ENCODE peak calls at places on chromosome 4, in eight cellular contexts. One of them, this sample, is unnamed.

GRCh38 chr4:161799687-161800086 is 364.1 kb downstream of the FSTL5 start:
- DNase-seq in astrocyte of the cerebellum: no peak
- DNase-seq in AG09309: no peak
- DNase-seq in left ventricle myocardium inferior: no peak
- DNase-seq in A673: no peak
- DNase-seq in stomach: no peak
- DNase-seq in cardiac fibroblast: no peak
- DNase-seq in brain microvascular endothelial cell: no peak
- DNase-seq in this sample: no peak

GRCh38 chr4:3226467-3226866 is 22.5 kb upstream of the MSANTD1 start:
- DNase-seq in astrocyte of the cerebellum: no peak
- DNase-seq in AG09309: no peak
- DNase-seq in left ventricle myocardium inferior: no peak
- DNase-seq in A673: no peak
- DNase-seq in stomach: peak; percentile 38
- DNase-seq in cardiac fibroblast: no peak
- DNase-seq in brain microvascular endothelial cell: no peak
- DNase-seq in this sample: no peak

GRCh38 chr4:25862411-25863346 is at the start of gene SEL1L3:
- DNase-seq in astrocyte of the cerebellum: no peak
- DNase-seq in AG09309: no peak
- DNase-seq in left ventricle myocardium inferior: peak; percentile 29
- DNase-seq in A673: peak; percentile 57
- DNase-seq in stomach: peak; percentile 79
- DNase-seq in cardiac fibroblast: no peak
- DNase-seq in brain microvascular endothelial cell: no peak
- DNase-seq in this sample: no peak

GRCh38 chr4:153188966-153189801 is 15.1 kb upstream of the TRIM2 start:
- DNase-seq in astrocyte of the cerebellum: peak; percentile 38
- DNase-seq in AG09309: no peak
- DNase-seq in left ventricle myocardium inferior: no peak
- DNase-seq in A673: no peak
- DNase-seq in stomach: peak; percentile 42
- DNase-seq in cardiac fibroblast: peak; percentile 22
- DNase-seq in brain microvascular endothelial cell: peak; percentile 3
- DNase-seq in this sample: no peak

GRCh38 chr4:47442980-47443379 is 20.5 kb downstream of the COMMD8 start:
- DNase-seq in astrocyte of the cerebellum: no peak
- DNase-seq in AG09309: no peak
- DNase-seq in left ventricle myocardium inferior: no peak
- DNase-seq in A673: no peak
- DNase-seq in stomach: no peak
- DNase-seq in cardiac fibroblast: no peak
- DNase-seq in brain microvascular endothelial cell: no peak
- DNase-seq in this sample: no peak

GRCh38 chr4:123701046-123701445 is 304.5 kb downstream of the SPRY1 start:
- DNase-seq in astrocyte of the cerebellum: no peak
- DNase-seq in AG09309: no peak
- DNase-seq in left ventricle myocardium inferior: no peak
- DNase-seq in A673: no peak
- DNase-seq in stomach: no peak
- DNase-seq in cardiac fibroblast: peak; percentile 61
- DNase-seq in brain microvascular endothelial cell: no peak
- DNase-seq in this sample: no peak

GRCh38 chr4:94603170-94603747 is 151.5 kb downstream of the PDLIM5 start:
- DNase-seq in astrocyte of the cerebellum: no peak
- DNase-seq in AG09309: no peak
- DNase-seq in left ventricle myocardium inferior: no peak
- DNase-seq in A673: no peak
- DNase-seq in stomach: no peak
- DNase-seq in cardiac fibroblast: peak; percentile 83
- DNase-seq in brain microvascular endothelial cell: peak; percentile 90
- DNase-seq in this sample: peak; percentile 69

GRCh38 chr4:168057412-168057811 is 34.9 kb upstream of the ANXA10 start:
- DNase-seq in astrocyte of the cerebellum: no peak
- DNase-seq in AG09309: no peak
- DNase-seq in left ventricle myocardium inferior: no peak
- DNase-seq in A673: no peak
- DNase-seq in stomach: no peak
- DNase-seq in cardiac fibroblast: no peak
- DNase-seq in brain microvascular endothelial cell: no peak
- DNase-seq in this sample: no peak

GRCh38 chr4:101232074-101232776 is 115.1 kb downstream of the PPP3CA start:
- DNase-seq in astrocyte of the cerebellum: peak; percentile 79
- DNase-seq in AG09309: no peak
- DNase-seq in left ventricle myocardium inferior: no peak
- DNase-seq in A673: peak; percentile 73
- DNase-seq in stomach: no peak
- DNase-seq in cardiac fibroblast: peak; percentile 92
- DNase-seq in brain microvascular endothelial cell: peak; percentile 90
- DNase-seq in this sample: no peak

GRCh38 chr4:72390409-72390808 is 178.6 kb downstream of the ADAMTS3 start:
- DNase-seq in astrocyte of the cerebellum: no peak
- DNase-seq in AG09309: no peak
- DNase-seq in left ventricle myocardium inferior: no peak
- DNase-seq in A673: no peak
- DNase-seq in stomach: no peak
- DNase-seq in cardiac fibroblast: peak; percentile 70
- DNase-seq in brain microvascular endothelial cell: no peak
- DNase-seq in this sample: no peak

GRCh38 chr4:183602444-183603102 is 56.4 kb downstream of the RWDD4 start:
- DNase-seq in astrocyte of the cerebellum: no peak
- DNase-seq in AG09309: no peak
- DNase-seq in left ventricle myocardium inferior: no peak
- DNase-seq in A673: no peak
- DNase-seq in stomach: no peak
- DNase-seq in cardiac fibroblast: peak; percentile 52
- DNase-seq in brain microvascular endothelial cell: no peak
- DNase-seq in this sample: no peak

GRCh38 chr4:158621729-158622128 is 50.0 kb downstream of the C4orf46 start:
- DNase-seq in astrocyte of the cerebellum: no peak
- DNase-seq in AG09309: no peak
- DNase-seq in left ventricle myocardium inferior: no peak
- DNase-seq in A673: no peak
- DNase-seq in stomach: no peak
- DNase-seq in cardiac fibroblast: no peak
- DNase-seq in brain microvascular endothelial cell: no peak
- DNase-seq in this sample: no peak

GRCh38 chr4:132557660-132558059 is 591.4 kb upstream of the PCDH10 start:
- DNase-seq in astrocyte of the cerebellum: no peak
- DNase-seq in AG09309: no peak
- DNase-seq in left ventricle myocardium inferior: no peak
- DNase-seq in A673: peak; percentile 2
- DNase-seq in stomach: no peak
- DNase-seq in cardiac fibroblast: no peak
- DNase-seq in brain microvascular endothelial cell: no peak
- DNase-seq in this sample: no peak

GRCh38 chr4:84258905-84259830 is 239.9 kb downstream of the NKX6-1 start:
- DNase-seq in astrocyte of the cerebellum: peak; percentile 6
- DNase-seq in AG09309: no peak
- DNase-seq in left ventricle myocardium inferior: no peak
- DNase-seq in A673: peak; percentile 24
- DNase-seq in stomach: no peak
- DNase-seq in cardiac fibroblast: peak; percentile 47
- DNase-seq in brain microvascular endothelial cell: peak; percentile 32
- DNase-seq in this sample: no peak

GRCh38 chr4:1300466-1301455 is 11.1 kb downstream of the MAEA start:
- DNase-seq in astrocyte of the cerebellum: no peak
- DNase-seq in AG09309: peak; percentile 43
- DNase-seq in left ventricle myocardium inferior: no peak
- DNase-seq in A673: peak; percentile 81
- DNase-seq in stomach: peak; percentile 53
- DNase-seq in cardiac fibroblast: peak; percentile 78
- DNase-seq in brain microvascular endothelial cell: peak; percentile 26
- DNase-seq in this sample: no peak

GRCh38 chr4:145954924-145955339 is 16.3 kb upstream of the ZNF827 start:
- DNase-seq in astrocyte of the cerebellum: peak; percentile 52
- DNase-seq in AG09309: peak; percentile 82
- DNase-seq in left ventricle myocardium inferior: no peak
- DNase-seq in A673: peak; percentile 10
- DNase-seq in stomach: no peak
- DNase-seq in cardiac fibroblast: peak; percentile 98
- DNase-seq in brain microvascular endothelial cell: peak; percentile 94
- DNase-seq in this sample: peak; percentile 78

GRCh38 chr4:110467400-110467799 is 8.6 kb upstream of the ENPEP start:
- DNase-seq in astrocyte of the cerebellum: no peak
- DNase-seq in AG09309: no peak
- DNase-seq in left ventricle myocardium inferior: no peak
- DNase-seq in A673: no peak
- DNase-seq in stomach: no peak
- DNase-seq in cardiac fibroblast: no peak
- DNase-seq in brain microvascular endothelial cell: no peak
- DNase-seq in this sample: no peak

GRCh38 chr4:112219826-112220366 is 11.7 kb upstream of the AP1AR start:
- DNase-seq in astrocyte of the cerebellum: no peak
- DNase-seq in AG09309: no peak
- DNase-seq in left ventricle myocardium inferior: no peak
- DNase-seq in A673: no peak
- DNase-seq in stomach: no peak
- DNase-seq in cardiac fibroblast: no peak
- DNase-seq in brain microvascular endothelial cell: no peak
- DNase-seq in this sample: no peak

GRCh38 chr4:112213091-112213490 is 18.5 kb upstream of the AP1AR start:
- DNase-seq in astrocyte of the cerebellum: no peak
- DNase-seq in AG09309: no peak
- DNase-seq in left ventricle myocardium inferior: no peak
- DNase-seq in A673: no peak
- DNase-seq in stomach: no peak
- DNase-seq in cardiac fibroblast: no peak
- DNase-seq in brain microvascular endothelial cell: no peak
- DNase-seq in this sample: no peak

GRCh38 chr4:112210777-112211176 is 20.8 kb upstream of the AP1AR start:
- DNase-seq in astrocyte of the cerebellum: no peak
- DNase-seq in AG09309: no peak
- DNase-seq in left ventricle myocardium inferior: no peak
- DNase-seq in A673: no peak
- DNase-seq in stomach: no peak
- DNase-seq in cardiac fibroblast: peak; percentile 26
- DNase-seq in brain microvascular endothelial cell: no peak
- DNase-seq in this sample: no peak

GRCh38 chr4:112213850-112214249 is 17.7 kb upstream of the AP1AR start:
- DNase-seq in astrocyte of the cerebellum: no peak
- DNase-seq in AG09309: peak; percentile 63
- DNase-seq in left ventricle myocardium inferior: no peak
- DNase-seq in A673: no peak
- DNase-seq in stomach: no peak
- DNase-seq in cardiac fibroblast: peak; percentile 90
- DNase-seq in brain microvascular endothelial cell: peak; percentile 31
- DNase-seq in this sample: peak; percentile 63

GRCh38 chr4:112214397-112215264 is 17.0 kb upstream of the AP1AR start:
- DNase-seq in astrocyte of the cerebellum: no peak
- DNase-seq in AG09309: no peak
- DNase-seq in left ventricle myocardium inferior: no peak
- DNase-seq in A673: peak; percentile 51
- DNase-seq in stomach: no peak
- DNase-seq in cardiac fibroblast: peak; percentile 64
- DNase-seq in brain microvascular endothelial cell: no peak
- DNase-seq in this sample: no peak
- H3K4me3 ChIP-seq in astrocyte of the cerebellum: no peak overlapping the region
- H3K4me3 ChIP-seq in AG09309: no peak overlapping the region
- H3K4me3 ChIP-seq in left ventricle myocardium inferior: no peak overlapping the region
- H3K4me3 ChIP-seq in A673: no peak overlapping the region
- H3K4me3 ChIP-seq in stomach: no peak overlapping the region
- H3K4me3 ChIP-seq in cardiac fibroblast: no peak overlapping the region
- H3K4me3 ChIP-seq in brain microvascular endothelial cell: no peak overlapping the region
- H3K4me3 ChIP-seq in this sample: no peak overlapping the region

DNA sequence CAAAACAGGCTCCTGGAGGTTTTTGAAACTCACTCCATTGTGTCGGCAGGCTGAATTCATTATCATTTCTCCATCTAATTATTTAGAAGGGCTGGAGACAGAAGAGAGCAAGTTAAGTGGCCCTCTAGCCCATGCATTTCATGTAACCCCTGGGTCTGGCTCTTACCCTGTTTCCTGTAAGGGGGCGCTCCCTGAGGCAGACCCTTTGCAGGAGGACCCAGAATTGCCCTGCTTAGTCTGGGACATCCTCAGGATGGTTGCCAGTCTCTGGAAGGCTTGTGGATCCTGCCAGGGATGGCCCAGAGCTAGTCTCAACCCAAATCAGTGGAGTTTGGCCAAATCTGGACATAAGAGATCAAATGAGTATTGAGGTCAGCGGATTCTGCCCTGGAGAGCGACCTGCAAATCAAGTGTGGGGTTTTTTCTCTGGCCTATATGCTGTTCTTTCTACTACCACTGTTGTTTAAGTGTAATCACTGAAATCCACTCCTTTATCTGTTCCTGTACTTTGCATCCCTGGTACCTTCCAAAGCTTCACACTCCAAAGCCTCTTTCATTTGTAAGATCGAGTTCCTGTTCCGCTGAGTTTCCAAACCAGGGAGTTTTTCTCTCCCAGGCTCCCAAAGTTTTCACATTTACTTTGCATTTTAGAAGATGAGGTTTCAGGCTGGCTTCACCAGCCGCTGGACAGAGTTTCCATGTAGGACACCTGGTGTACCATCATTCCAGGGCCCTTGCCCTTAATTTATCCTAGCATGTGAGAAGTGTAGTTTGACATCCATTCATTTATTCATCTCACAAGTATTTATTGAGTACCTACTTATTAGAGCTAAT is 6.3 kb downstream of the KLF3 start:
- DNase-seq in astrocyte of the cerebellum: no peak
- DNase-seq in AG09309: no peak
- DNase-seq in left ventricle myocardium inferior: no peak
- DNase-seq in A673: no peak
- DNase-seq in stomach: no peak
- DNase-seq in cardiac fibroblast: no peak
- DNase-seq in brain microvascular endothelial cell: no peak
- DNase-seq in this sample: no peak
- TF ChIP-seq CTCF in astrocyte of the cerebellum: no peak
- TF ChIP-seq CTCF in AG09309: no peak
- TF ChIP-seq CTCF in left ventricle myocardium inferior: no peak
- TF ChIP-seq CTCF in A673: no peak
- TF ChIP-seq CTCF in stomach: no peak
- TF ChIP-seq CTCF in cardiac fibroblast: no peak
- TF ChIP-seq CTCF in brain microvascular endothelial cell: no peak
- TF ChIP-seq CTCF in this sample: no peak

GRCh38 chr4:62117879-62118278 is 917.8 kb downstream of the ADGRL3 start:
- DNase-seq in astrocyte of the cerebellum: no peak
- DNase-seq in AG09309: no peak
- DNase-seq in left ventricle myocardium inferior: no peak
- DNase-seq in A673: no peak
- DNase-seq in stomach: no peak
- DNase-seq in cardiac fibroblast: no peak
- DNase-seq in brain microvascular endothelial cell: no peak
- DNase-seq in this sample: no peak
- H3K4me3 ChIP-seq in astrocyte of the cerebellum: no peak overlapping the region
- H3K4me3 ChIP-seq in AG09309: no peak overlapping the region
- H3K4me3 ChIP-seq in left ventricle myocardium inferior: no peak overlapping the region
- H3K4me3 ChIP-seq in A673: no peak overlapping the region
- H3K4me3 ChIP-seq in stomach: no peak overlapping the region
- H3K4me3 ChIP-seq in cardiac fibroblast: no peak overlapping the region
- H3K4me3 ChIP-seq in brain microvascular endothelial cell: no peak overlapping the region
- H3K4me3 ChIP-seq in this sample: no peak overlapping the region

DNA sequence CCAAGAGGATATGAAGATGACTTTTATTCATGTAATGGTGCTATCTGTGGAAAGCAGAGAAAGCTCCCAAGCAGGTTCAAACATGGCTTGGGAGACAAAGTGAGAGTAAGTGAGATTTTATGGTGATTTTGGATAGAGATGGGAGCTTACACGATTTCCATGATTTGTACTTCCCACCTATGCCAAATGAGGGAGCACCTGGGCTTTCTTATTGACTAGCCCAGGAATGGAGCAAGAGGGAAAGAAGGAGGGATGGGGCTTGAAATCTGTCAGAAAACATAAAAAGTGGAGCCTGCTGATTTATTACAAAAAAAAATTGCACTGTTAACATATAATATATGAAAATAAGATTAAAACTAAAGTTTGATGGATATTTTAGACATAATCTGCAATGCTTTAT is 703.5 kb upstream of the PABPC4L start:
- DNase-seq in astrocyte of the cerebellum: no peak
- DNase-seq in AG09309: no peak
- DNase-seq in left ventricle myocardium inferior: no peak
- DNase-seq in A673: no peak
- DNase-seq in stomach: no peak
- DNase-seq in cardiac fibroblast: no peak
- DNase-seq in brain microvascular endothelial cell: no peak
- DNase-seq in this sample: no peak
- TF ChIP-seq CTCF in astrocyte of the cerebellum: no peak
- TF ChIP-seq CTCF in AG09309: no peak
- TF ChIP-seq CTCF in left ventricle myocardium inferior: no peak
- TF ChIP-seq CTCF in A673: no peak
- TF ChIP-seq CTCF in stomach: no peak
- TF ChIP-seq CTCF in cardiac fibroblast: no peak
- TF ChIP-seq CTCF in brain microvascular endothelial cell: peak; percentile 12
- TF ChIP-seq CTCF in this sample: no peak